ENCODE peak calls at places on chromosome 3, in five cellular contexts. G is A549, E is PC-9, K is heart right ventricle, B is MM.1S. L is an unnamed sample.

GRCh38 chr3:9623148-9623547 is 26.2 kb upstream of the MTMR14 start:
- DNase-seq in K (no peak), B (no peak), E (no peak), G (no peak), L (no peak)

GRCh38 chr3:84965141-84965540 is 6.4 kb downstream of the CADM2 start:
- DNase-seq in E (peak), K (no peak), G (peak), B (peak), L (no peak)

GRCh38 chr3:133881987-133882825 is 13.5 kb downstream of the RAB6B start:
- DNase-seq in B (no peak), K (no peak), E (no peak), G (no peak), L (peak)

GRCh38 chr3:51340311-51340829 is 44.7 kb upstream of the MANF start:
- DNase-seq in G (peak), E (peak), B (no peak), K (no peak), L (no peak)

GRCh38 chr3:123285479-123285878 is 83.7 kb downstream of the SEC22A start:
- DNase-seq in G (no peak), B (no peak), E (no peak), K (no peak), L (no peak)

GRCh38 chr3:49553690-49554634 is at the start of gene BSN:
- DNase-seq in G (peak), E (peak), B (peak), K (peak), L (peak)

GRCh38 chr3:15926866-15927265 is 129.1 kb upstream of the ANKRD28 start:
- DNase-seq in G (no peak), E (no peak), K (no peak), B (no peak), L (no peak)

GRCh38 chr3:21464745-21465144 is 286.3 kb downstream of the ZNF385D start:
- DNase-seq in E (no peak), G (no peak), K (no peak), B (no peak), L (no peak)

GRCh38 chr3:156150434-156151066 is 30.2 kb downstream of the KCNAB1 start:
- DNase-seq in E (peak), G (peak), K (no peak), B (peak), L (peak)

GRCh38 chr3:4746241-4746958 is 232.8 kb upstream of the BHLHE40 start:
- DNase-seq in G (peak), B (no peak), K (peak), E (no peak), L (no peak)

GRCh38 chr3:18121020-18121419 is 304.1 kb downstream of the SATB1 start:
- DNase-seq in K (no peak), B (no peak), G (no peak), E (no peak), L (no peak)

GRCh38 chr3:154148541-154148940 is 27.4 kb downstream of the ARHGEF26 start:
- DNase-seq in B (no peak), G (no peak), K (no peak), E (peak), L (no peak)

GRCh38 chr3:66722675-66723074 is 221.9 kb upstream of the LRIG1 start:
- DNase-seq in G (peak), E (no peak), K (peak), B (no peak), L (no peak)

GRCh38 chr3:11204697-11205397 is 50.6 kb downstream of the HRH1 start:
- DNase-seq in K (no peak), B (no peak), E (no peak), G (no peak), L (no peak)

GRCh38 chr3:45026038-45026437 is at the start of gene CLEC3B:
- DNase-seq in K (peak), G (no peak), E (no peak), B (no peak), L (no peak)

GRCh38 chr3:31157028-31157694 is 262.7 kb upstream of the GADL1 start:
- DNase-seq in G (peak), E (no peak), K (no peak), B (no peak), L (no peak)

GRCh38 chr3:53624467-53624866 is 130.1 kb downstream of the CACNA1D start:
- DNase-seq in B (no peak), E (no peak), G (no peak), K (no peak), L (no peak)
- H3K27ac ChIP-seq in B (no peak), E (no peak), G (no peak), K (no peak), L (no peak)

GRCh38 chr3:101146946-101147345 is 153.7 kb upstream of the ABI3BP start:
- DNase-seq in G (no peak), B (no peak), K (no peak), E (no peak), L (no peak)

GRCh38 chr3:101151286-101151901 is 158.2 kb upstream of the ABI3BP start:
- DNase-seq in K (no peak), B (no peak), G (no peak), E (no peak), L (no peak)

GRCh38 chr3:101149707-101150106 is 156.5 kb upstream of the ABI3BP start:
- DNase-seq in K (no peak), B (no peak), E (no peak), G (no peak), L (no peak)

GRCh38 chr3:101150504-101150903 is 157.3 kb upstream of the ABI3BP start:
- DNase-seq in E (no peak), B (no peak), K (no peak), G (no peak), L (no peak)

DNA sequence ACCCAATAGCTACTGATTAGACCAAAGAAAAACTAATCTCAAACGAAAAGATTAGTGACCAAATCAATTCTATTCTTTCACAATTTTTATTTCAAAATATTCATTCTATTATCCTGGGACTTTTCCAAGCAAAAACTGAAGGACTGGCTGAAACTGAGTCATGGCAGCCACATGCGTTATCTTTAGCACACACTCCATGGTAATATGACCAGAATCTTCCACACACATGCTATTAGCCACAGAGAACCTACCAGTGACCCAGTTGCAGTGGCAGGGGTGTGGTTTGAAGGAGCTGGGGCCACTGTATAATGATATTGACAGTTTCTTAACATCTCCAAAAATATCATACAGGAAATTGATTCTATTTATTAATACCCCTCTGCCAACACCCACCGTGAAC is 154.8 kb upstream of the ABI3BP start:
- DNase-seq in K (no peak), G (no peak), B (no peak), E (no peak), L (no peak)
- H3K27ac ChIP-seq in K (no peak), G (no peak), B (no peak), E (no peak), L (no peak)

DNA sequence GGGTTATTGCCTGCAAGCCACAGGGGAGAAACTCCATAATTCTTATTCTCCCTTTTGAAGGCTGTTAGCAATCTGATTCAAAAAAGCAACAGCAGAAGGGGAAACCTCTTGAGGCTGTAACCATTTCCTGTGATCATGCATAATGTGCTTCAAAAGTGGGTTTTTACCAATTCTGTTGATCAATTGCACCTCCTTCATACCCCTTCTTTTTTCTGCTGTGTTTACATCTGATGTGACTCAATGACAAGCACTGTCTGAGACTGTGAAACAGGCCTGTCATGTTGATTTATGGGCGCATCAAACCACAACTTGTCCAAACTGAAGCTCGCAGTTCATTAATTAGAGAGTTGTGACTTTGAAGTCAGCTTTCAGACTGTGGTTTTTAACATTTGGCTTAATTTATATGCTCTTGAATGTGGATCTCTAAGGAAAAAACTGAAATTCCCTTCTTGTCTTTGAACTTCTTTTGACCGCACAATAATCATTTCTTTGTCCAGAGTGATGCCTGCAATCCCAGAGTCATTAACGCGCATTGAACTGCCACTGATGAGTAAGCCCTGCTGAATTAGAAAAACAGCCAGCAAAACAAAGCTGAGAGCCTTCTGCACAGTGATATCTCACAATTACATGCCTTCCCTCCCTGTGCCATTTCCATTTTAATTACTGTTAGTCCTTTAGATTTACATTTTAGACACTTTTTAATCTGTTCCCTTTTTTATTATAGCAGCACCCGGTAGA is 532.8 kb downstream of the FOXP1 start:
- DNase-seq in K (no peak), G (no peak), B (no peak), E (no peak), L (peak)
- H3K27ac ChIP-seq in K (peak), G (peak), B (no peak), E (no peak), L (no peak)

GRCh38 chr3:43445820-43446219 is 159.5 kb downstream of the SNRK start:
- DNase-seq in E (no peak), B (no peak), K (no peak), G (no peak), L (no peak)

GRCh38 chr3:43448098-43448497 is 161.8 kb downstream of the SNRK start:
- DNase-seq in E (no peak), K (no peak), B (no peak), G (no peak), L (no peak)

DNA sequence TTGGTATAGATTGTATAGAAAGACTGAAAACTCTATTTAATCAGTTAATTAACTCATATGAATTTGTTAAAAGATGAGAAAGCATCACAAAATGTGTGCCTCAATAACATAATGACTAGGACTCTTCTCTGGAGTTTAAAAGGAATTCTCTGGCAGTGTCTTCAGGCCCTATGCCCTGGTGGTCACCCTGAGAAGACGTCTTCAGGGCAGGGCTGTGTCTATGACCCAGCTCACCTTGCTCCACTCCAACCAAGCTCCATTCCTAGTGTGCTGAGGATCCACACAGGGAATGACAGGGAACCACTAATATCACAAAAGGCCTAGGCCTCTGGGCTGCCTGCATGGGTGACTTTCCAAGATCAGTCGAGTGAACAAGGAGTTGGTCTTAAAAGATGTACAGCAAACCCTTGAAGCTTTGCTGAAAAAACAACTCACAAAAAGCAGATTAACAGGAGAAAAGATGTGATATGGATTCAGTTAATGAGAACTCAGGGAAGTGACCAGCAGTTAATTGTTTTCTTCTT is 156.6 kb downstream of the SNRK start:
- DNase-seq in B (no peak), K (no peak), G (no peak), E (no peak), L (no peak)
- H3K27ac ChIP-seq in B (no peak), K (no peak), G (no peak), E (no peak), L (no peak)

GRCh38 chr3:141081141-141081795 is 30.1 kb downstream of the SPSB4 start:
- DNase-seq in E (no peak), K (no peak), B (no peak), G (no peak), L (no peak)
- H3K27ac ChIP-seq in E (no peak), K (no peak), B (no peak), G (no peak), L (no peak)

L was measured in small intestine.